ENCODE peak calls at places on chromosomes 4 and X, in ten cellular contexts. One of them, this sample, is unnamed. For H3K36me3, the result is how much of the 10 kb centered on the place peaks cover.

GRCh38 chr4:2281575-2282343 is 19.9 kb upstream of the MXD4 start:
- DNase-seq in osteoblast: no peak
- DNase-seq in OCI-LY7: peak
- DNase-seq in CD8-positive, alpha-beta T cell: peak
- DNase-seq in ovary: no peak
- DNase-seq in endothelial cell of umbilical vein: no peak
- DNase-seq in heart left ventricle: peak
- DNase-seq in psoas muscle: no peak
- DNase-seq in thyroid gland: no peak
- DNase-seq in transverse colon: peak
- DNase-seq in this sample: no peak

GRCh38 chr4:176971576-176972105 is 178.9 kb upstream of the VEGFC start:
- DNase-seq in transverse colon: no peak
- DNase-seq in heart left ventricle: no peak
- DNase-seq in osteoblast: no peak
- DNase-seq in endothelial cell of umbilical vein: peak
- DNase-seq in ovary: no peak
- DNase-seq in thyroid gland: no peak
- DNase-seq in psoas muscle: no peak
- DNase-seq in CD8-positive, alpha-beta T cell: no peak
- DNase-seq in OCI-LY7: no peak
- DNase-seq in this sample: no peak

GRCh38 chr4:141133146-141134006 is at the start of gene RNF150:
- DNase-seq in CD8-positive, alpha-beta T cell: no peak
- DNase-seq in heart left ventricle: peak
- DNase-seq in transverse colon: peak
- DNase-seq in OCI-LY7: peak
- DNase-seq in osteoblast: peak
- DNase-seq in thyroid gland: peak
- DNase-seq in ovary: peak
- DNase-seq in psoas muscle: peak
- DNase-seq in endothelial cell of umbilical vein: peak
- DNase-seq in this sample: peak

GRCh38 chr4:162061214-162061613 is 102.6 kb downstream of the FSTL5 start:
- DNase-seq in endothelial cell of umbilical vein: peak
- DNase-seq in osteoblast: no peak
- DNase-seq in OCI-LY7: no peak
- DNase-seq in transverse colon: no peak
- DNase-seq in psoas muscle: no peak
- DNase-seq in ovary: no peak
- DNase-seq in heart left ventricle: no peak
- DNase-seq in thyroid gland: no peak
- DNase-seq in CD8-positive, alpha-beta T cell: no peak
- DNase-seq in this sample: no peak

GRCh38 chr4:13821522-13821921 is 194.0 kb upstream of the BOD1L1 start:
- DNase-seq in psoas muscle: no peak
- DNase-seq in OCI-LY7: no peak
- DNase-seq in osteoblast: no peak
- DNase-seq in endothelial cell of umbilical vein: no peak
- DNase-seq in transverse colon: no peak
- DNase-seq in CD8-positive, alpha-beta T cell: no peak
- DNase-seq in heart left ventricle: no peak
- DNase-seq in ovary: no peak
- DNase-seq in thyroid gland: no peak
- DNase-seq in this sample: no peak

GRCh38 chr4:156190606-156191005 is 236.9 kb upstream of the CTSO start:
- DNase-seq in ovary: no peak
- DNase-seq in psoas muscle: no peak
- DNase-seq in endothelial cell of umbilical vein: peak
- DNase-seq in osteoblast: no peak
- DNase-seq in OCI-LY7: no peak
- DNase-seq in thyroid gland: no peak
- DNase-seq in heart left ventricle: no peak
- DNase-seq in CD8-positive, alpha-beta T cell: no peak
- DNase-seq in transverse colon: no peak
- DNase-seq in this sample: no peak

GRCh38 chrX:154654372-154654771 is 993 bp upstream of the CTAG2 start:
- DNase-seq in osteoblast: peak
- DNase-seq in thyroid gland: no peak
- DNase-seq in CD8-positive, alpha-beta T cell: no peak
- DNase-seq in transverse colon: no peak
- DNase-seq in heart left ventricle: no peak
- DNase-seq in psoas muscle: no peak
- DNase-seq in OCI-LY7: no peak
- DNase-seq in ovary: no peak
- DNase-seq in endothelial cell of umbilical vein: no peak
- DNase-seq in this sample: no peak

GRCh38 chr4:20687894-20688293 is 12.4 kb upstream of the PACRGL start:
- DNase-seq in CD8-positive, alpha-beta T cell: no peak
- DNase-seq in transverse colon: no peak
- DNase-seq in thyroid gland: no peak
- DNase-seq in psoas muscle: no peak
- DNase-seq in OCI-LY7: no peak
- DNase-seq in heart left ventricle: no peak
- DNase-seq in osteoblast: peak
- DNase-seq in endothelial cell of umbilical vein: no peak
- DNase-seq in ovary: no peak
- DNase-seq in this sample: no peak

GRCh38 chr4:90816754-90817153 is 689.6 kb downstream of the CCSER1 start:
- DNase-seq in transverse colon: no peak
- DNase-seq in ovary: no peak
- DNase-seq in OCI-LY7: no peak
- DNase-seq in heart left ventricle: no peak
- DNase-seq in thyroid gland: no peak
- DNase-seq in osteoblast: no peak
- DNase-seq in endothelial cell of umbilical vein: no peak
- DNase-seq in CD8-positive, alpha-beta T cell: no peak
- DNase-seq in psoas muscle: no peak
- DNase-seq in this sample: no peak

GRCh38 chr4:169254546-169254983 is 16.2 kb downstream of the SH3RF1 start:
- DNase-seq in OCI-LY7: no peak
- DNase-seq in ovary: peak
- DNase-seq in thyroid gland: peak
- DNase-seq in heart left ventricle: no peak
- DNase-seq in osteoblast: no peak
- DNase-seq in endothelial cell of umbilical vein: peak
- DNase-seq in transverse colon: no peak
- DNase-seq in psoas muscle: no peak
- DNase-seq in CD8-positive, alpha-beta T cell: no peak
- DNase-seq in this sample: peak

GRCh38 chrX:19708683-19709082 is 178.7 kb downstream of the SH3KBP1 start:
- DNase-seq in psoas muscle: no peak
- DNase-seq in transverse colon: no peak
- DNase-seq in endothelial cell of umbilical vein: no peak
- DNase-seq in ovary: no peak
- DNase-seq in osteoblast: no peak
- DNase-seq in thyroid gland: no peak
- DNase-seq in heart left ventricle: no peak
- DNase-seq in OCI-LY7: no peak
- DNase-seq in CD8-positive, alpha-beta T cell: no peak
- DNase-seq in this sample: no peak

GRCh38 chrX:19704117-19704516 is 183.3 kb downstream of the SH3KBP1 start:
- DNase-seq in endothelial cell of umbilical vein: no peak
- DNase-seq in thyroid gland: no peak
- DNase-seq in transverse colon: no peak
- DNase-seq in ovary: no peak
- DNase-seq in psoas muscle: no peak
- DNase-seq in CD8-positive, alpha-beta T cell: no peak
- DNase-seq in OCI-LY7: no peak
- DNase-seq in osteoblast: no peak
- DNase-seq in heart left ventricle: no peak
- DNase-seq in this sample: no peak

GRCh38 chrX:19707472-19707871 is 179.9 kb downstream of the SH3KBP1 start:
- DNase-seq in CD8-positive, alpha-beta T cell: no peak
- DNase-seq in OCI-LY7: no peak
- DNase-seq in heart left ventricle: no peak
- DNase-seq in psoas muscle: no peak
- DNase-seq in thyroid gland: no peak
- DNase-seq in transverse colon: no peak
- DNase-seq in endothelial cell of umbilical vein: no peak
- DNase-seq in osteoblast: no peak
- DNase-seq in ovary: no peak
- DNase-seq in this sample: no peak

GRCh38 chrX:19702856-19703255 is 184.5 kb downstream of the SH3KBP1 start:
- DNase-seq in thyroid gland: peak
- DNase-seq in osteoblast: no peak
- DNase-seq in OCI-LY7: no peak
- DNase-seq in ovary: no peak
- DNase-seq in CD8-positive, alpha-beta T cell: no peak
- DNase-seq in transverse colon: no peak
- DNase-seq in heart left ventricle: no peak
- DNase-seq in endothelial cell of umbilical vein: no peak
- DNase-seq in psoas muscle: no peak
- DNase-seq in this sample: no peak

GRCh38 chrX:19705196-19705769 is 182.1 kb downstream of the SH3KBP1 start:
- DNase-seq in transverse colon: no peak
- DNase-seq in CD8-positive, alpha-beta T cell: no peak
- DNase-seq in ovary: no peak
- DNase-seq in heart left ventricle: no peak
- DNase-seq in psoas muscle: no peak
- DNase-seq in endothelial cell of umbilical vein: peak
- DNase-seq in thyroid gland: no peak
- DNase-seq in osteoblast: peak
- DNase-seq in OCI-LY7: no peak
- DNase-seq in this sample: no peak
- TF ChIP-seq CTCF in transverse colon: no peak
- TF ChIP-seq CTCF in CD8-positive, alpha-beta T cell: no peak
- TF ChIP-seq CTCF in ovary: no peak
- TF ChIP-seq CTCF in heart left ventricle: no peak
- TF ChIP-seq CTCF in psoas muscle: no peak
- TF ChIP-seq CTCF in endothelial cell of umbilical vein: no peak
- TF ChIP-seq CTCF in thyroid gland: no peak
- TF ChIP-seq CTCF in osteoblast: peak
- TF ChIP-seq CTCF in OCI-LY7: no peak
- TF ChIP-seq CTCF in this sample: no peak

DNA sequence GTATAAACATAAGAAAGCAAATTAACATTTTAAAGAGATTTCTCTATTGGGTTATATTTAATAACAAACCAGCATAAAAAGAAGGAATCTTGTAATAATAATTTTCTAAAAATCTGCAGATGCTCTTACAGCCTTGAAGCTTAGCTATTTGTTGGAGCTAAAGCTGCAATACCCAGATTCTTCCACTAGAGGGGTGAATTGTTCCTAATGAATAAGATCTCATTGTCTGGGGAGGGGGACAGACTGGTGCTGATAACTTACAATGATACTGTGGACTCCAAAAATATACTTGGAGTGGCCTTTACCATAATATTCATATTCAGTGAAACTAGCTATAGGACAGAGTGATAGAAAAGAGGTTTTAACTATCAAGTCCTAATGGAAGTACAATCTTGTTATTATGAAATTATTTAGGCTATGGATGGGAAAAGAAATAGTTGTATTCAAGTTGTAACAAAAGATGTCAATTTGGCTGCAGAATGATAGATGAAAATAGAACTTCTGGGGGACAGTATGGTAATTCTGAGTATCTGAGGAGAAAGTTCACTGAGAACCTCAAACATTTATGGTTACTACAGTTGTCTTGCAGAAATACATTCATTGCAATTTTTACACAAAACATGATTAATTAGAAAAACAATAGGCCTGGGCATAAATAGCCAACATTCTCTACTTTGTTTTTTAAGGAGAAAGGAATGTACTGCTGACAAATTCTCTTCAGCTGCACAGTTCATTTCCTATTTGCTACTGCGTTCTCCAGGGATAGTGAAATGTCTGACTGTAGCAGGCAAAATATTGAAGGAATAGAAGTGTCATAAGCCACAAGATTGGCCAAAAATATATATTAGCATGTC is 443.3 kb downstream of the GBA3 start:
- DNase-seq in transverse colon: no peak
- DNase-seq in heart left ventricle: no peak
- DNase-seq in thyroid gland: no peak
- DNase-seq in CD8-positive, alpha-beta T cell: no peak
- DNase-seq in ovary: no peak
- DNase-seq in psoas muscle: no peak
- DNase-seq in endothelial cell of umbilical vein: peak
- DNase-seq in OCI-LY7: peak
- DNase-seq in osteoblast: peak
- DNase-seq in this sample: no peak
- H3K4me3 ChIP-seq in transverse colon: no peak
- H3K4me3 ChIP-seq in heart left ventricle: no peak
- H3K4me3 ChIP-seq in thyroid gland: no peak
- H3K4me3 ChIP-seq in CD8-positive, alpha-beta T cell: no peak
- H3K4me3 ChIP-seq in ovary: no peak
- H3K4me3 ChIP-seq in psoas muscle: no peak
- H3K4me3 ChIP-seq in endothelial cell of umbilical vein: no peak
- H3K4me3 ChIP-seq in OCI-LY7: no peak
- H3K4me3 ChIP-seq in osteoblast: peak
- H3K4me3 ChIP-seq in this sample: no peak

DNA sequence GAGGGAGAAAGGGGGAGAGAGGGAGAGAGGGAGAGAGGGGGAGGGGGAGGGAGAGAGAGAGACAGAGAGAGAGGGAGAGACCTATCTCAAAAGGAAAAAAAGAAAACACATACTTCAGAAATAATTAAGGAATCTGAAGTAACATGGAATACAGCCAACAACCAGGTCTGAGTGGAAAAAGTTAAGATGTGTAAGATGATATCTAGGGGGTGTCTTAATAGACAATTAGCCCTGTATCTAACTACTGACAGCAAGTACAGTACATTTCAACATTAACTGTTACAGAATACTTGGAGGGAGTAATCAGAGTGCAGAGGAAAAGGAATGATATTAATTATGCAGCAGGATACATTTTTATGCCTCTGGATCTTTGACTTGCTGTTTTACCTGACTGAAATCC is 22.4 kb downstream of the NUP54 start:
- DNase-seq in endothelial cell of umbilical vein: no peak
- DNase-seq in thyroid gland: no peak
- DNase-seq in ovary: no peak
- DNase-seq in OCI-LY7: no peak
- DNase-seq in psoas muscle: no peak
- DNase-seq in heart left ventricle: no peak
- DNase-seq in CD8-positive, alpha-beta T cell: no peak
- DNase-seq in transverse colon: no peak
- DNase-seq in osteoblast: no peak
- DNase-seq in this sample: no peak
- H3K36me3 ChIP-seq in endothelial cell of umbilical vein: under half
- H3K36me3 ChIP-seq in thyroid gland: under half
- H3K36me3 ChIP-seq in ovary: under half
- H3K36me3 ChIP-seq in OCI-LY7: half or more
- H3K36me3 ChIP-seq in psoas muscle: half or more
- H3K36me3 ChIP-seq in heart left ventricle: half or more
- H3K36me3 ChIP-seq in CD8-positive, alpha-beta T cell: under half
- H3K36me3 ChIP-seq in transverse colon: under half
- H3K36me3 ChIP-seq in osteoblast: under half
- H3K36me3 ChIP-seq in this sample: under half

DNA sequence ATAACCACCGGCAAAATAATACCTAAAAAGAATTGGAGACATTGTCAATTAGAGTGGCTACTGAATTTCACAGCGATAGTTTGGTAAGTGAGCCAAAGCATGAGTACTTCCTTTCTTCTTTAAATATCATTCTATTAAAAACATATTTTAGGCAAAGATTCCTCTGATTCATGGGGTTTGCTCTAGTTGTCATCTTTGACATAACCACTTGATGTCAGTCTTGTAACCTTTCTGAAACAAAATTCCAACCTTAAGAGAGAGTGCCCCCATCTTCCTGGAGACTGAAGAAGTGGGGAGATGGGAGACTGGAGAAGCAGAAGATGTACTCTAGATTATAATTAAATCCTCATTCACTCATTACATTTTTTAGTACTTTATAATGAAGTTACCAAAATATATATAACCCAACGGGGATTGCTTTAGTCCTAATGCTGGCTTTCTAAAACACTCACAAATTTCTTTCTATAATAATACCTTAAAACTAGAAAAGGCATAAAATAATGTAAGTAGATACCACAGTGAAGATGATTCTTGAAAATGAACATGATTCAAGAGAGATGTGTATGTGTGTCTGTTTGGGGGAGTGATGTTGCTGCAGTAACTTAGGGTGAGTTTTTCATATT is 96.4 kb downstream of the EMCN start:
- DNase-seq in transverse colon: no peak
- DNase-seq in heart left ventricle: no peak
- DNase-seq in CD8-positive, alpha-beta T cell: no peak
- DNase-seq in psoas muscle: no peak
- DNase-seq in osteoblast: no peak
- DNase-seq in thyroid gland: no peak
- DNase-seq in ovary: no peak
- DNase-seq in OCI-LY7: peak
- DNase-seq in endothelial cell of umbilical vein: peak
- DNase-seq in this sample: no peak
- TF ChIP-seq CTCF in transverse colon: peak
- TF ChIP-seq CTCF in heart left ventricle: peak
- TF ChIP-seq CTCF in CD8-positive, alpha-beta T cell: peak
- TF ChIP-seq CTCF in psoas muscle: peak
- TF ChIP-seq CTCF in osteoblast: peak
- TF ChIP-seq CTCF in thyroid gland: peak
- TF ChIP-seq CTCF in ovary: no peak
- TF ChIP-seq CTCF in OCI-LY7: peak
- TF ChIP-seq CTCF in endothelial cell of umbilical vein: peak
- TF ChIP-seq CTCF in this sample: peak

This sample was measured in adrenal gland.